ENCODE peak calls at places on chromosome 9, in five cellular contexts. A is IMR-90, F is stomach, I is adrenal gland, W is tibial artery. K is an unnamed sample.
A peak's percentile ranks its signal among the peaks of the same experiment; 100 is the strongest.

GRCh38 chr9:120109242-120109641 is 470.7 kb downstream of the CDK5RAP2 start:
- DNase-seq in A (no peak), F (no peak), I (no peak), W (no peak), K (no peak)

GRCh38 chr9:136011703-136012496 is 50.7 kb upstream of the UBAC1 start:
- DNase-seq in A (peak; percentile 59), F (peak; percentile 66), I (peak; percentile 88), W (peak; percentile 85), K (no peak)

GRCh38 chr9:134560206-134560605 is 81.4 kb upstream of the COL5A1 start:
- DNase-seq in A (no peak), F (no peak), I (peak; percentile 0), W (no peak), K (no peak)

GRCh38 chr9:95004452-95005275 is 278.2 kb downstream of the AOPEP start:
- DNase-seq in A (no peak), F (peak; percentile 74), I (peak; percentile 70), W (no peak), K (no peak)

GRCh38 chr9:108860764-108861163 is 1.3 kb upstream of the ACTL7A start:
- DNase-seq in A (no peak), F (no peak), I (no peak), W (no peak), K (no peak)

GRCh38 chr9:136577941-136578619 is 32.2 kb upstream of the NOTCH1 start:
- DNase-seq in A (no peak), F (no peak), I (no peak), W (no peak), K (no peak)

GRCh38 chr9:117462926-117463325 is 48.1 kb upstream of the ASTN2 start:
- DNase-seq in A (no peak), F (no peak), I (no peak), W (no peak), K (no peak)

GRCh38 chr9:132973713-132974112 is 4.8 kb upstream of the GFI1B start:
- DNase-seq in A (peak; percentile 18), F (no peak), I (no peak), W (no peak), K (no peak)

GRCh38 chr9:111661150-111661801 is at the start of gene GNG10:
- DNase-seq in A (peak; percentile 52), F (peak; percentile 62), I (peak; percentile 49), W (peak; percentile 77), K (no peak)

GRCh38 chr9:25658587-25658986 is 19.7 kb downstream of the TUSC1 start:
- DNase-seq in A (no peak), F (no peak), I (no peak), W (no peak), K (no peak)

GRCh38 chr9:120441446-120442279 is 138.3 kb downstream of the CDK5RAP2 start:
- DNase-seq in A (peak; percentile 93), F (no peak), I (no peak), W (no peak), K (peak; percentile 41)

GRCh38 chr9:137760426-137760825 is 117.2 kb upstream of the CACNA1B start:
- DNase-seq in A (peak; percentile 13), F (no peak), I (peak; percentile 95), W (no peak), K (no peak)

GRCh38 chr9:95089257-95089873 is 228.1 kb downstream of the FANCC start:
- DNase-seq in A (no peak), F (no peak), I (no peak), W (peak; percentile 70), K (no peak)

GRCh38 chr9:137581361-137582285 is 2.9 kb upstream of the DPH7 start:
- DNase-seq in A (no peak), F (no peak), I (no peak), W (no peak), K (no peak)

GRCh38 chr9:68493953-68494541 is 46.6 kb downstream of the TMEM252 start:
- DNase-seq in A (peak; percentile 39), F (no peak), I (no peak), W (no peak), K (no peak)

GRCh38 chr9:68507098-68507795 is 33.4 kb downstream of the TMEM252 start:
- DNase-seq in A (peak; percentile 51), F (no peak), I (no peak), W (no peak), K (no peak)

GRCh38 chr9:111886983-111887718 is 9.5 kb upstream of the UGCG start:
- DNase-seq in A (no peak), F (no peak), I (no peak), W (no peak), K (no peak)

GRCh38 chr9:89592963-89593775 is 11.6 kb upstream of the GADD45G start:
- DNase-seq in A (peak; percentile 57), F (no peak), I (no peak), W (no peak), K (no peak)

GRCh38 chr9:105328872-105329728 is 84.6 kb downstream of the SLC44A1 start:
- DNase-seq in A (no peak), F (no peak), I (no peak), W (no peak), K (no peak)

GRCh38 chr9:136754626-136755284 is 3.3 kb downstream of the LCN8 start:
- DNase-seq in A (no peak), F (no peak), I (no peak), W (no peak), K (no peak)

GRCh38 chr9:15693701-15694100 is 140.9 kb downstream of the CCDC171 start:
- DNase-seq in A (no peak), F (no peak), I (no peak), W (no peak), K (no peak)

GRCh38 chr9:99870126-99870525 is 36.3 kb upstream of the STX17 start:
- DNase-seq in A (peak; percentile 20), F (no peak), I (no peak), W (no peak), K (no peak)

GRCh38 chr9:136762915-136763648 is 1.2 kb downstream of the LCN15 start:
- DNase-seq in A (no peak), F (peak; percentile 56), I (no peak), W (peak; percentile 51), K (no peak)

GRCh38 chr9:127450170-127450830 is 906 bp downstream of the RPL12 start:
- DNase-seq in A (peak; percentile 53), F (peak; percentile 29), I (peak; percentile 53), W (no peak), K (no peak)

GRCh38 chr9:89295400-89295799 is 15.6 kb upstream of the CKS2 start:
- DNase-seq in A (no peak), F (no peak), I (no peak), W (no peak), K (no peak)

DNA sequence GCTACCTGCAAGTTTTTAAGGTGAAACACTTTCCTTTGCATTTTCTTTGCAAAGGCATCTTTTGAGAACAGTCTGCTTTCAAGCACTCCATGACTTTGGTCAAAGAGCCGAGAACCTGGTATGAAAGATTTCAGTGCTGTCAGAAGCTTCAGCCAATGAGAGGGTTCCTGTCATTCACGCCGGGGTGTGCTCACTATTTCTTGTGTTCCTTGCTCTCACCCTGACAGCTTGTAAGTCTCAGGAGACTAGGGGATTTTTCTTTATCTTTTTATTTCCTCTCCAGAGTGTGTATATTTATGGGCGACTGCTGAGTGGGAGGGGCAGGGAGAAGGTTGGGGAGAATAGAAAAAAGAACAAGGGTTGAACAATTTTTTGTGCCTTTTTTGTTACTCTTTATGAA is 334.0 kb downstream of the PSAT1 start:
- DNase-seq in A (no peak), F (no peak), I (no peak), W (no peak), K (no peak)
- H3K4me3 ChIP-seq in A (no peak overlapping the region), F (no peak overlapping the region), I (no peak overlapping the region), W (no peak overlapping the region), K (no peak overlapping the region)

DNA sequence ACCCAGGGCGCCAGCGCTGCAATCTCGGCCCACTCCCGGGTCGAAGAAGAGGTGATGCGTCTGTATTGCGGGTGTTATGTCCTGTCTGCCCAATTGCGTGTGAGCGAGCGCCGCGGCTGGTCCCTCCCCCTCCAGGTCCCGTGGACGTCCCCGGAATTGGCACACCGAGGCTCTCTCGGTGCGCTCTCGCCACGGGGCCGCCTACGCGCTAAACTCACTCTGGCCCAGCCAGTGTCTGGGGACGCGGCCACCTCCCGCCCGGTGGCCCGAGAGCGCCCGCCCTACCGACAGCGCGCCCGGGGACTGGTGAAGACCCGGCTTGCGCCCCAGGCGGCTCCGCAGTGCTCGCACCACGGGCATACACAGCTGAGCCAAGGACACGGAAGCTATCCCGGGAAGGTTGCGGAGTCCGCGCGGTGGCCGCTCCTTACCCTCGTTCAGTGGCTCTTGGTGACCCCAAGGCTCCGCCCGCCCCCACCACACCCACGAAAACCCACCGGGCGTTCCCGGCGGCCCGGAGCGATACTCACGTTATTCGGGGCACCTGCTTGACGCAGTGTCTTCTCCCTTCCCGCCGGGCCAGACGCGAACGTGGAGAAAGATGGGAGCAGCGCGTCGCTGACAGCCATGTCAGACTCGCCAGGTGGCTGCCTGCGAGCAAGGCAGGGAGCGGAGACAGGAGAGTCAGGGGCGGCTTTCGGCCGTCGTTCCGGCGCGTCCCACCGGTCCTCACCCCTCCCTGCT is 997 bp downstream of the KLF4 start:
- DNase-seq in A (peak; percentile 49), F (peak; percentile 56), I (peak; percentile 82), W (peak; percentile 95), K (no peak)
- H3K27me3 ChIP-seq in A (peaks cover 1% of the 10 kb centered on the region), F (peaks cover 21% of the 10 kb centered on the region), I (no peaks in the 10 kb centered on the region), W (no peaks in the 10 kb centered on the region), K (no peaks in the 10 kb centered on the region)

GRCh38 chr9:122221223-122221811 is 7.4 kb downstream of the LHX6 start:
- DNase-seq in A (no peak), F (no peak), I (no peak), W (no peak), K (no peak)
- H3K4me3 ChIP-seq in A (no peak overlapping the region), F (no peak overlapping the region), I (no peak overlapping the region), W (no peak overlapping the region), K (no peak overlapping the region)

GRCh38 chr9:98327249-98327561 is 71.8 kb upstream of the TBC1D2 start:
- DNase-seq in A (no peak), F (no peak), I (no peak), W (no peak), K (no peak)

GRCh38 chr9:98328141-98328540 is 72.7 kb upstream of the TBC1D2 start:
- DNase-seq in A (no peak), F (no peak), I (no peak), W (no peak), K (no peak)

GRCh38 chr9:98329281-98329680 is 73.8 kb upstream of the TBC1D2 start:
- DNase-seq in A (no peak), F (no peak), I (no peak), W (no peak), K (no peak)

GRCh38 chr9:98329904-98330303 is 74.5 kb upstream of the TBC1D2 start:
- DNase-seq in A (no peak), F (no peak), I (no peak), W (no peak), K (no peak)

DNA sequence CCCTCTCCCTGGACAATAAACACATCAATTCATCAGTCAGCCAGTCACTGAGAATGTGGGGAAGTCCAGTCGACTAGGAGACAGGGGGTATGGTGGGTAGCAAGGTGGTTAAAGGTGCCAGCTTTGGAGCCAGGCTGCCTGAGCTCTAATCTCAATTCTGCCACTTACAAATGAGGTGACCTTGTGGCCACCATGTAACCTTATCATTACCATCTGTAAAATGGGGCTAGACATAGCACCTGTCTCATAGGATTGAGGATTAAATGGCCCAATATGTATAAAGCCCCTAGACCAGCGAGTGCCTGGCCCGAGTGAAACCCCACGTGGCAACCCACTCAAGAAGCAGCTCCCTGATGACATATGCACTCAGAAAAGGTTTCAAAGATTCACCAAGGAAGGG is 73.3 kb upstream of the TBC1D2 start:
- DNase-seq in A (no peak), F (no peak), I (no peak), W (no peak), K (no peak)
- H3K27me3 ChIP-seq in A (no peaks in the 10 kb centered on the region), F (no peaks in the 10 kb centered on the region), I (no peaks in the 10 kb centered on the region), W (no peaks in the 10 kb centered on the region), K (no peaks in the 10 kb centered on the region)